ENCODE peak calls at places on chromosome 16, in four cellular contexts. L is neural progenitor cell, V is fibroblast of lung, D is heart right ventricle. O is an unnamed sample. For H3K9me3, the result is how much of the 10 kb centered on the place peaks cover.

GRCh38 chr16:11034005-11034404 is 89.6 kb downstream of the CLEC16A start:
- DNase-seq in L (no peak), V (peak), D (no peak), O (peak)

GRCh38 chr16:88697831-88698693 is 8.1 kb downstream of the RNF166 start:
- DNase-seq in L (no peak), V (no peak), D (no peak), O (no peak)

GRCh38 chr16:54447606-54448440 is 161.2 kb upstream of the IRX3 start:
- DNase-seq in L (no peak), V (peak), D (no peak), O (peak)

GRCh38 chr16:64773184-64773583 is 348.7 kb downstream of the CDH11 start:
- DNase-seq in L (no peak), V (no peak), D (no peak), O (no peak)

GRCh38 chr16:2163211-2163881 is 7.8 kb downstream of the TRAF7 start:
- DNase-seq in L (no peak), V (peak), D (no peak), O (no peak)

GRCh38 chr16:66958857-66959644 is 2.0 kb upstream of the CES3 start:
- DNase-seq in L (no peak), V (no peak), D (no peak), O (no peak)

GRCh38 chr16:72823961-72824490 is 223.9 kb downstream of the ZFHX3 start:
- DNase-seq in L (no peak), V (no peak), D (no peak), O (no peak)

GRCh38 chr16:88430185-88430523 is 22.9 kb upstream of the ZFPM1 start:
- DNase-seq in L (no peak), V (no peak), D (no peak), O (no peak)

GRCh38 chr16:78461087-78461486 is 361.6 kb downstream of the WWOX start:
- DNase-seq in L (no peak), V (no peak), D (no peak), O (no peak)

GRCh38 chr16:83802135-83802534 is 5.6 kb upstream of the HSBP1 start:
- DNase-seq in L (no peak), V (peak), D (no peak), O (no peak)

GRCh38 chr16:63422633-63423032 is 1386.4 kb upstream of the CDH8 start:
- DNase-seq in L (no peak), V (no peak), D (no peak), O (no peak)

DNA sequence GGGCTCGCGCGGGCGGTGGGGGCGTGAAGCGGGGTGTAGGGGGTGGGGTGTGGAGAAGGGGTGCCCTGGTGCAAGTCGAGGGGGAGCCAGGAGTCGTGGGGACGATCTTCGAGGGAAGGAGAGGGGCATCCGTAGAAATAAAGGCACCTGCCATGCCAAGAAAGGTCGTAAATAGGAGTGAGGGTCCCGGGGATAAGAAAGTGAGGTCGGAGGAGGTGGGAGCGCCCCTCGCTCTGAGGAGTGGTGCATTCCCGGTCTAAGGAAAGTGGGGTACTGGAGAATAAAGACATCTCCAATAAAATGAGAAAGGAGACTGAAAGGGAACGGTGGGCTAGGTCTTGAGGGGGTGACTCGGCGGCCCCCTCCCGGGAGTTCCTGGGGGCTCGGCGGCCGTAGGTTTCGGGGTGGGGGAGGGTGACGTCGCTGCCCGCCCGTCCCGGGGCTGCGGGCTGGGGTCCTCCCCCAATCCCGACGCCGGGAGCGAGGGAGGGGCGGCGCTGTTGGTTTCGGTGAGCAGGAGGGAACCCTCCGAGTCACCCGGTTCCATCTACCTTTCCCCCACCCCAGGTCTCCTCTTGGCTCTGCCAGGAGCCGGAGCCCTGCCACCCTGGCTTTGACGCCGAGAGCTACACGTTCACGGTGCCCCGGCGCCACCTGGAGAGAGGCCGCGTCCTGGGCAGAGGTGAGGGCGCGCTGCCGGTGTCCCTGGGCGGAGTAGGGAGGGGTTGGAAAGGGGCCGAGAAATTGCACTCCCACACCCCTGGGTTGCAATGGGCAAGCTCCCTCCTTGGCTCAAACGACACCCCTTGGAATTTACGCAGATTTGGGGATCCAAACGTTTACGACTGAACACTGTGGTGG is 868 bp downstream of the CDH1 start:
- DNase-seq in L (peak), V (no peak), D (peak), O (no peak)
- H3K4me3 ChIP-seq in L (peak), V (no peak), D (no peak), O (no peak)

GRCh38 chr16:81808933-81809480 is 29.9 kb downstream of the PLCG2 start:
- DNase-seq in L (no peak), V (no peak), D (no peak), O (no peak)

GRCh38 chr16:81807767-81808166 is 28.7 kb downstream of the PLCG2 start:
- DNase-seq in L (no peak), V (no peak), D (no peak), O (no peak)

GRCh38 chr16:81810361-81810760 is 31.3 kb downstream of the PLCG2 start:
- DNase-seq in L (no peak), V (no peak), D (no peak), O (no peak)

GRCh38 chr16:81810894-81811538 is 31.9 kb downstream of the PLCG2 start:
- DNase-seq in L (no peak), V (no peak), D (no peak), O (no peak)

DNA sequence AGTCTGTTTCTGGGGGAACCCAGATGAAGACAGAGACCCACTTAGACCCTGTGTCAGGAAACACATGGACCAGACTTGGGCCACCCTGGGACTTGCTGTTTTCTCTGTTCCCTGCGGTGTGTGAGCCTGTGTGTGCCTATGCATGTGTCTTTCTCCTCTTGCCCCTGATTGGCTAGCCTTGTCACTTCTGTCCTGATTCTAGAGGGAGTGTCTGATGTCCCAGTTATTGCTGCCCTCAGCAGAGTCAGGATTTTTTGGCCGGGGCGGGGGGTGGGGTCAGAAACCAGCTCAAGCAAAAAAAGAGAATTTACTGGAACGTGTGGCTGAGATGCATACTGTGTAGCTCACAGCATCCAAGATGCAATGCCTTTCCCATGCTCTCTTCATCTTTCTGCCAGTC is 30.5 kb downstream of the PLCG2 start:
- DNase-seq in L (no peak), V (no peak), D (no peak), O (no peak)
- H3K9me3 ChIP-seq in L (under half), V (under half), D (under half), O (under half)

GRCh38 chr16:49630783-49631182 is 225.1 kb downstream of the ZNF423 start:
- DNase-seq in L (no peak), V (no peak), D (no peak), O (no peak)

GRCh38 chr16:49634235-49635008 is 221.5 kb downstream of the ZNF423 start:
- DNase-seq in L (no peak), V (no peak), D (no peak), O (no peak)

GRCh38 chr16:49632111-49632797 is 223.7 kb downstream of the ZNF423 start:
- DNase-seq in L (no peak), V (no peak), D (no peak), O (no peak)

GRCh38 chr16:49632798-49633189 is 223.1 kb downstream of the ZNF423 start:
- DNase-seq in L (no peak), V (no peak), D (no peak), O (no peak)

GRCh38 chr16:49631521-49632041 is 224.3 kb downstream of the ZNF423 start:
- DNase-seq in L (no peak), V (peak), D (no peak), O (peak)
- H3K4me3 ChIP-seq in L (no peak), V (no peak), D (no peak), O (no peak)

GRCh38 chr16:35203636-35204035 is 1744.2 kb downstream of the TP53TG3F start:
- DNase-seq in L (no peak), V (no peak), D (no peak), O (no peak)
- H3K9me3 ChIP-seq in L (under half), V (under half), D (under half), O (under half)

GRCh38 chr16:886802-887731 is 83.7 kb downstream of the LMF1 start:
- DNase-seq in L (peak), V (no peak), D (no peak), O (no peak)
- H3K4me3 ChIP-seq in L (peak), V (no peak), D (no peak), O (no peak)